ENCODE peak calls at places on chromosomes 7 and 10, in five cellular contexts. One of them, this sample, is unnamed.

GRCh38 chr10:43272030-43272429 is 5.2 kb upstream of the RASGEF1A start:
- DNase-seq in adipocyte: no peak
- DNase-seq in G401: no peak
- DNase-seq in activated T-helper 1 cell treated with anti-CD3 and anti-CD28 coated beads, Interleukin-2, amount 50 U/mL, for 16 hours: no peak
- DNase-seq in cardiac fibroblast: no peak
- DNase-seq in this sample: no peak

GRCh38 chr7:11294965-11295364 is 321.3 kb downstream of the PHF14 start:
- DNase-seq in adipocyte: no peak
- DNase-seq in G401: no peak
- DNase-seq in activated T-helper 1 cell treated with anti-CD3 and anti-CD28 coated beads, Interleukin-2, amount 50 U/mL, for 16 hours: no peak
- DNase-seq in cardiac fibroblast: no peak
- DNase-seq in this sample: no peak

GRCh38 chr10:125683063-125683462 is at the start of gene TEX36:
- DNase-seq in adipocyte: no peak
- DNase-seq in G401: no peak
- DNase-seq in activated T-helper 1 cell treated with anti-CD3 and anti-CD28 coated beads, Interleukin-2, amount 50 U/mL, for 16 hours: no peak
- DNase-seq in cardiac fibroblast: no peak
- DNase-seq in this sample: no peak

GRCh38 chr10:22629843-22630228 is 84.5 kb downstream of the PIP4K2A start:
- DNase-seq in adipocyte: no peak
- DNase-seq in G401: no peak
- DNase-seq in activated T-helper 1 cell treated with anti-CD3 and anti-CD28 coated beads, Interleukin-2, amount 50 U/mL, for 16 hours: no peak
- DNase-seq in cardiac fibroblast: no peak
- DNase-seq in this sample: no peak

GRCh38 chr10:15719062-15719898 is 442 bp downstream of the ITGA8 start:
- DNase-seq in adipocyte: peak
- DNase-seq in G401: peak
- DNase-seq in activated T-helper 1 cell treated with anti-CD3 and anti-CD28 coated beads, Interleukin-2, amount 50 U/mL, for 16 hours: no peak
- DNase-seq in cardiac fibroblast: no peak
- DNase-seq in this sample: no peak

GRCh38 chr7:80533287-80533686 is 21.4 kb upstream of the GNAT3 start:
- DNase-seq in adipocyte: peak
- DNase-seq in G401: no peak
- DNase-seq in activated T-helper 1 cell treated with anti-CD3 and anti-CD28 coated beads, Interleukin-2, amount 50 U/mL, for 16 hours: no peak
- DNase-seq in cardiac fibroblast: no peak
- DNase-seq in this sample: no peak

GRCh38 chr7:93327006-93327633 is 95.0 kb downstream of the VPS50 start:
- DNase-seq in adipocyte: peak
- DNase-seq in G401: no peak
- DNase-seq in activated T-helper 1 cell treated with anti-CD3 and anti-CD28 coated beads, Interleukin-2, amount 50 U/mL, for 16 hours: no peak
- DNase-seq in cardiac fibroblast: peak
- DNase-seq in this sample: no peak

GRCh38 chr7:37765872-37766525 is 82.4 kb upstream of the NME8 start:
- DNase-seq in adipocyte: no peak
- DNase-seq in G401: no peak
- DNase-seq in activated T-helper 1 cell treated with anti-CD3 and anti-CD28 coated beads, Interleukin-2, amount 50 U/mL, for 16 hours: no peak
- DNase-seq in cardiac fibroblast: no peak
- DNase-seq in this sample: peak

GRCh38 chr10:93357680-93358079 is 124.5 kb downstream of the MYOF start:
- DNase-seq in adipocyte: peak
- DNase-seq in G401: peak
- DNase-seq in activated T-helper 1 cell treated with anti-CD3 and anti-CD28 coated beads, Interleukin-2, amount 50 U/mL, for 16 hours: no peak
- DNase-seq in cardiac fibroblast: peak
- DNase-seq in this sample: peak

GRCh38 chr7:2387897-2388636 is 15.3 kb upstream of the CHST12 start:
- DNase-seq in adipocyte: no peak
- DNase-seq in G401: no peak
- DNase-seq in activated T-helper 1 cell treated with anti-CD3 and anti-CD28 coated beads, Interleukin-2, amount 50 U/mL, for 16 hours: no peak
- DNase-seq in cardiac fibroblast: no peak
- DNase-seq in this sample: no peak

GRCh38 chr7:17952387-17952786 is 12.1 kb upstream of the SNX13 start:
- DNase-seq in adipocyte: no peak
- DNase-seq in G401: no peak
- DNase-seq in activated T-helper 1 cell treated with anti-CD3 and anti-CD28 coated beads, Interleukin-2, amount 50 U/mL, for 16 hours: no peak
- DNase-seq in cardiac fibroblast: no peak
- DNase-seq in this sample: no peak

GRCh38 chr10:43943825-43944360 is 295.2 kb upstream of the ZNF32 start:
- DNase-seq in adipocyte: no peak
- DNase-seq in G401: no peak
- DNase-seq in activated T-helper 1 cell treated with anti-CD3 and anti-CD28 coated beads, Interleukin-2, amount 50 U/mL, for 16 hours: no peak
- DNase-seq in cardiac fibroblast: no peak
- DNase-seq in this sample: no peak